ENCODE peak calls at places on chromosomes 13 and 19, in four cellular contexts. X is fibroblast of lung, U is tibial nerve, F is ascending aorta. S is an unnamed sample.

GRCh38 chr13:44401577-44401976 is 28.0 kb downstream of the SERP2 start:
- DNase-seq in X (no peak), U (no peak), F (no peak), S (no peak)

GRCh38 chr19:1655131-1655981 is 2.9 kb upstream of the TCF3 start:
- DNase-seq in X (no peak), U (no peak), F (no peak), S (no peak)

GRCh38 chr13:77909827-77910226 is 8.8 kb downstream of the EDNRB start:
- DNase-seq in X (no peak), U (no peak), F (no peak), S (no peak)

GRCh38 chr19:47598407-47599349 is 10.3 kb upstream of the BICRA start:
- DNase-seq in X (peak; percentile 96), U (no peak), F (no peak), S (no peak)

GRCh38 chr19:36915992-36916830 is at the start of the genes ZNF568 and ZNF829:
- DNase-seq in X (peak; percentile 88), U (peak; percentile 71), F (peak; percentile 42), S (peak; percentile 90)

GRCh38 chr19:294819-295686 is 3.9 kb upstream of the PLPP2 start:
- DNase-seq in X (no peak), U (no peak), F (no peak), S (no peak)

GRCh38 chr13:52827839-52828238 is 20.6 kb downstream of the PCDH8 start:
- DNase-seq in X (no peak), U (no peak), F (no peak), S (no peak)

GRCh38 chr13:34701919-34702318 is 240.2 kb upstream of the NBEA start:
- DNase-seq in X (no peak), U (no peak), F (no peak), S (no peak)

GRCh38 chr13:37403776-37404497 is 194.6 kb downstream of the POSTN start:
- DNase-seq in X (peak; percentile 91), U (no peak), F (no peak), S (no peak)

GRCh38 chr13:47672982-47673670 is 327.9 kb downstream of the SUCLA2 start:
- DNase-seq in X (peak; percentile 99), U (no peak), F (no peak), S (peak; percentile 3)

GRCh38 chr13:67844544-67844943 is 614.4 kb upstream of the PCDH9 start:
- DNase-seq in X (no peak), U (no peak), F (no peak), S (no peak)

GRCh38 chr13:75512253-75512652 is 25.4 kb downstream of the COMMD6 start:
- DNase-seq in X (no peak), U (no peak), F (no peak), S (no peak)

GRCh38 chr13:70795484-70795883 is 687.2 kb upstream of the KLHL1 start:
- DNase-seq in X (peak; percentile 26), U (no peak), F (no peak), S (no peak)
- TF ChIP-seq CTCF in X (no peak), U (no peak), F (no peak), S (no peak)

GRCh38 chr19:10828981-10829821 is 6.8 kb downstream of the TMED1 start:
- DNase-seq in X (no peak), U (no peak), F (no peak), S (no peak)
- TF ChIP-seq CTCF in X (no peak), U (no peak), F (no peak), S (no peak)

DNA sequence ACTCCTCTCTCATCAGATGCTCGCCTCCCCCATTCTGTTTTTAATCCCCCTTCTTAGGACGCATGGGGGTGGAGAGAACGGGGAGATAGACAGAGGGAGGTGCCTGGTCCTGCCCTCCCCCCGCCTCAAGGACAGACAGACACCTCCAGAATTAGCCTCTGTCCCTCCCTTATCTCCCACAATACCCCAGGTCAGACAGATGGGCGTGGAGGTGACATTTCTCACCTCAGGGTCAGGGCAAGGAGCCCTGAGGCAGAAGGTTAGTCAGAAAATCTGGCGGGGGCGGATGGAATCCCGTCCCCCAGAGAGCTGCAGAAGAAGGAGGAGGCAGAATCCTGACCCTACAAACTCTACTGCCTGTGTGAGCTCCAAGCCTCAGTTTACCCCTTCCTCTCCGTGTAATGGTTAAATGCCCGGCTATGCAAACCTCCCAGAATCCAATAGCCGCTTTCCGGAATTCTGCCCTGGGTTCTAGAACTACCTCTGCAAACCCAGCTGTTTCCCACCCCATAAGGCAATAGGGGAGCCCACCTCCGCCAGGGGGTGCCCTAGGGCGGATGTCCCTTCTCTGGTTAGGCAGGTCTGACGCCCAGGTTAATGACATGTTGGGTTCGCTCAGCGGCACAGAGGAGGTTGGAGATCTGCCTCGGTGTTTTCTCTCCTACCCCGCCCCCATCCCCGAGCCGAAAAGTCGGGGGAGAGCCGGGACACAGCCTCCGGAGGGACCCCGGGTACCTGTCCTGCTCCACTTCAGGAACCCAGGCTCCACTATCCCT is 900 bp downstream of the PPP1R13L start:
- DNase-seq in X (no peak), U (no peak), F (no peak), S (peak; percentile 70)
- TF ChIP-seq CTCF in X (peak; percentile 49), U (no peak), F (peak; percentile 46), S (peak; percentile 63)

GRCh38 chr19:40603719-40604646 is 2.8 kb downstream of the LTBP4 start:
- DNase-seq in X (peak; percentile 98), U (peak; percentile 98), F (peak; percentile 96), S (peak; percentile 98)
- TF ChIP-seq CTCF in X (no peak), U (no peak), F (no peak), S (no peak)

DNA sequence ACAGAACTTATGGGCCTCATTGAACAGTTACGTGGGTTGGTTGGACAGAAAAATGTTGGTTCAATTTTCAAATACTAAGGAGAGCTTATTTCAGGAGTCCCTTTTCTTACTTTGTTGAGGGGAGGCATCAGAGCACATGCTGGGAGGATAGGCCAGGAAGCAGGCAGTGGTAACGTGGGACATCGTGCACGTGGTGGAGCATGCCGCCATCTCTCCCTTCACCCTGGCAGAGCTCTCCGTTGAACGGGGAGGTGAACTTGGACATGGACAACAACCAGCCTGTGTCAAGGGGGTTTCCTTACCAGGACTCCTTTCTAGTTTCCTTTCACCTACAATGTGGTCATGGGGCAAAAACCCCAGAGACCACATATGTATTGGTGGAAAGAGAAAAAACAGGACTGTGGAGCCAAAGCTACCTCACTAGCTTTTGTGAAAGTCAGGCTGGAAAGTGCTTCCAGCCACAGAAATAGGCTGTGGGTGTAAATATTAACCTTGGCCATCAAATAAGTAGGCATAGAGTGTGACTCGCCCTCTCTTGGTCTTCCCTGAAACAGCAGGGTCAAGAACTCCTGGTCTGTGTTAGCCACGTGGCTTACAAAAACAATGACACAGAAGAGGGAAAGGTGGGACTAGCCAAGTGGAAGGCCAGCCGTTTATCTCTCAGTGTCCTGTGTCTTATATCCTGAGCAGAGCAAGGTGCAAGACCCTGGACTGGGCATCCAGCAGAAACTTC is 14.4 kb downstream of the MICOS13 start:
- DNase-seq in X (peak; percentile 60), U (no peak), F (no peak), S (no peak)
- TF ChIP-seq CTCF in X (peak; percentile 27), U (no peak), F (no peak), S (no peak)

GRCh38 chr13:82758056-82758455 is 1124.2 kb downstream of the SLITRK1 start:
- DNase-seq in X (no peak), U (no peak), F (no peak), S (no peak)
- TF ChIP-seq CTCF in X (peak; percentile 21), U (no peak), F (no peak), S (no peak)

DNA sequence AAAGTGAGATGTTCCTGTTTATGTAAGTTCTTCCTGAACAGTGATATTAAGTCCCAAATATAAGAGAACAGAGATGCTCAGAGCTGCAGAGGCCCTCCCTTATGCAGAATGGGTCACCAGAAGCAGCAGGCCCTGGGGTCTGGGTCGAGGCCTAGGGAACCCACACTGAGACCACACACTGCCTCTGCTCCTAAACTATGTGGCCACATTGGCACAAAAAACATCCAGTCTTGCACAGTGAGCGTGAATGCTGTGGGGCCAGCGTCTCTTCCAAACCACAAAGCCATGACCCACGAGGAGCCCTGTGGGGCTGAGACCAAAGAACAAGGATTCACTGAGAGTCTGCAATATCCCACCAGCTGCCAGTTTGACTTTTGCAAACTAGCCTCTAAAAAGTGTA is 23.6 kb downstream of the PROZ start:
- DNase-seq in X (peak; percentile 47), U (no peak), F (no peak), S (no peak)
- TF ChIP-seq CTCF in X (no peak), U (no peak), F (no peak), S (no peak)

S was measured in heart right ventricle.